ENCODE peak calls at places on chromosomes 13 and 19, in five cellular contexts. G is mesenchymal stem cell, D is H9, I is trophoblast cell, X is H1. R is an unnamed sample.

GRCh38 chr19:11378319-11379189 is 4.1 kb downstream of the SWSAP1 start:
- DNase-seq in G (peak), I (peak), D (peak), X (no peak), R (peak)

GRCh38 chr19:52923782-52924593 is 760 bp upstream of the ZNF888 start:
- DNase-seq in D (peak), X (no peak), I (peak), G (peak), R (no peak)

GRCh38 chr19:37218592-37218935 is 550 bp downstream of the ZNF383 start:
- DNase-seq in I (no peak), G (peak), X (no peak), D (no peak), R (no peak)

GRCh38 chr19:55473613-55474012 is 2.8 kb upstream of the ZNF628 start:
- DNase-seq in G (no peak), I (no peak), X (no peak), D (no peak), R (no peak)

GRCh38 chr19:39336483-39336882 is 640 bp upstream of the GMFG start:
- DNase-seq in X (no peak), D (no peak), I (no peak), G (no peak), R (no peak)

GRCh38 chr13:42001580-42001979 is 40.7 kb upstream of the VWA8 start:
- DNase-seq in D (peak), X (peak), G (peak), I (peak), R (no peak)

GRCh38 chr13:76383671-76384461 is 502.3 kb downstream of the KCTD12 start:
- DNase-seq in X (no peak), D (no peak), I (no peak), G (peak), R (no peak)

GRCh38 chr13:21402586-21403307 is 56.4 kb downstream of the ZDHHC20 start:
- DNase-seq in X (no peak), I (no peak), D (no peak), G (peak), R (no peak)

GRCh38 chr13:28805193-28805819 is 14.8 kb upstream of the MTUS2 start:
- DNase-seq in D (peak), I (peak), X (no peak), G (no peak), R (no peak)

GRCh38 chr19:9622531-9622930 is 1.5 kb upstream of the ZNF561 start:
- DNase-seq in G (no peak), X (no peak), I (no peak), D (no peak), R (no peak)

GRCh38 chr13:31042501-31043165 is 110.2 kb downstream of the TEX26 start:
- DNase-seq in G (no peak), I (no peak), D (no peak), X (no peak), R (no peak)
- H2AK5ac ChIP-seq in G (no peak), I (peak), D (no peak), X (peak), R (no peak)

DNA sequence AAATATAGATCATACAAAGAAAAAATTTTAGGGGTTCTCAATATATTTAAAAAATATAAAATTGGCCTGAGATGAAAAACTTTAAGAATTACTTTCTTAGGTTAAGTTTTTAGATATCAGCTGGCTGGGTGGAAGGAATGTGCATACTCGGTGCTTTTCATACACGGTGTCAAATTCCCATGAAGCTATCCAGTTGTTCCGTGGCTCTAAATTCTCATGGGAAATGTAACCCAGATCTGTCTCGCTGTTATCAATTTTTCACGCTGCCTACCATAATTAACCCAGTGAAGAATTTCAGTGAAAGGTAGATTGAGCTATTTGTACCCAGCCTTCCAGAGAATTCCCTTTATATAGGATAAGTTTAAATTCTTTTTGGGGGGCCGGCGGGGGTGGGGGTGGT is 11.6 kb upstream of the ZNF835 start:
- DNase-seq in X (no peak), D (no peak), I (no peak), G (no peak), R (no peak)
- H2BK12ac ChIP-seq in X (no peak), D (no peak), I (no peak), G (no peak), R (no peak)

GRCh38 chr19:14135985-14136508 is 342 bp downstream of the ASF1B start:
- DNase-seq in D (no peak), I (no peak), G (no peak), X (no peak), R (no peak)

GRCh38 chr19:14139944-14140343 is 3.6 kb upstream of the ASF1B start:
- DNase-seq in G (peak), D (no peak), I (peak), X (no peak), R (no peak)

GRCh38 chr19:14141041-14141440 is 4.7 kb upstream of the ASF1B start:
- DNase-seq in I (no peak), D (no peak), G (no peak), X (no peak), R (no peak)

GRCh38 chr19:14136509-14137281 is at the start of gene ASF1B:
- DNase-seq in I (peak), D (peak), G (peak), X (peak), R (peak)

DNA sequence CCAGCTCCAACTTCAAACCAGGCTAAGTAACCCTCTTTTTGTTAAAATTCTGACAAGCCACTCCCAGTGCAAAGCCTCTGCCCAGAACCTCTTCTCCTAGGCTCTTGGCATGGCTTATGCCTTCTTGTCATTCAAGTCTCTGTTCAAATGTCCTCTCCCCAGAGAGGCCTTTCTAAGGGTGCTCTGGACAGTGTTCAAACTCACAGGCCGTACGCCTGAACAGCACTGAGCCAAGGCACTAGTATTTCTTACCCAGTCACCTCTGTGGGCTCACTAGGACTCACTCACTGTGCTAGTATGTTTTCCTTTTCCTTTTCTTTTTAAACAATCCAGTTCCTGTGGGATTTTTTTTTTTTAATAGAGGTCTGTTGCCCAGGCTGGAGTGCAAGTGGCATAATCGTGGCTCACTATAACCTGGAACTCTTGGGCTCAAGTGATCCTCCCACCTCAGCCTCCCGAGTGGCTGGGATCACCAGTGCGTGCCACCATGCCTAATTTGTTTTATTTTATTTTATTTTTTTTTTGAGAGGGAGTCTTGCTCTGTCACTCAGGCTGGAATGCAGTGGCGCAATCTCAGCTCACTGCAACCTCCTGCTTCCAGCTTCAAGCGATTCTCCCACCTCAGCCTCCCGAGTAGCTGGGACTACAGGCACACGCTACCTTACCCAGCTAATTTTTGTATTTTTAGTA is 2.3 kb upstream of the ASF1B start:
- DNase-seq in I (peak), G (peak), X (no peak), D (no peak), R (no peak)
- H4K91ac ChIP-seq in I (no peak), G (no peak), X (no peak), D (no peak), R (no peak)

GRCh38 chr13:43805071-43805468 is 18.3 kb upstream of the ENOX1 start:
- DNase-seq in I (peak), D (no peak), G (peak), X (no peak), R (no peak)
- H2AK5ac ChIP-seq in I (no peak), D (no peak), G (no peak), X (peak), R (no peak)

GRCh38 chr13:73708393-73708985 is 425.7 kb downstream of the KLF12 start:
- DNase-seq in X (no peak), G (peak), D (no peak), I (peak), R (peak)

GRCh38 chr13:73703606-73704005 is 430.6 kb downstream of the KLF12 start:
- DNase-seq in D (no peak), X (no peak), I (peak), G (no peak), R (no peak)

GRCh38 chr13:73698859-73699258 is 435.3 kb downstream of the KLF12 start:
- DNase-seq in G (no peak), D (no peak), I (no peak), X (no peak), R (no peak)

GRCh38 chr13:73702419-73703071 is 431.7 kb downstream of the KLF12 start:
- DNase-seq in G (no peak), I (no peak), D (no peak), X (no peak), R (no peak)

DNA sequence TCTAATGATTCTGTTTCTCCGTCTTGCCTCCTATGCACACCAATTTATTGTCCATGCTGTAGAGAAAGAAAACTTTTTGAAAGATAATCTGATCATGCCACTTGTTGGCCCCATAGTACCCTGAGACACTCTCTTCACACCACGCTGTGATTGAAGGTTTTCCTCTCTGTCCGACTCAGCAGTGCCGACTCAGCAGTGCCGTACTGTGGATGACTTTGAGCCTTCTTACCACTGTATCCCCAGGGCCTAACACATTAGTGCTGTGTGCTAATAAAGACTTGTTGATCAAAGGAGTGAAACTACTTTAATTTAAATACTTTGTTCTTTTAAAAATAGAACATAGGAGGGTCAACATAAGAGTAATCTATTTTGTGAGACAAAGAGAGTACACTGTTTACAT is 429.6 kb downstream of the KLF12 start:
- DNase-seq in G (no peak), X (no peak), D (no peak), I (no peak), R (no peak)
- H2BK12ac ChIP-seq in G (no peak), X (no peak), D (no peak), I (no peak), R (no peak)

R was measured in neuronal stem cell.